ENCODE peak calls at places on chromosomes 12 and 14, in seven cellular contexts. G, I, U, Z, S, C and H are unnamed samples. For H3K27me3, the result is how much of the 10 kb centered on the place peaks cover.

GRCh38 chr12:28767836-28768348 is 381.2 kb upstream of the FAR2 start:
- DNase-seq in C (no peak), U (no peak), Z (no peak), I (no peak), S (peak), G (no peak), H (no peak)

GRCh38 chr14:96958057-96958456 is 160.9 kb downstream of the VRK1 start:
- DNase-seq in G (no peak), C (no peak), U (no peak), Z (no peak), S (no peak), I (no peak), H (no peak)

GRCh38 chr12:89895101-89895500 is 186.5 kb upstream of the ATP2B1 start:
- DNase-seq in G (no peak), S (no peak), I (no peak), U (no peak), Z (no peak), C (no peak), H (no peak)

GRCh38 chr12:131910302-131911110 is 16.1 kb downstream of the ULK1 start:
- DNase-seq in S (no peak), U (no peak), C (no peak), Z (no peak), I (no peak), G (peak), H (no peak)

GRCh38 chr12:131991816-131992430 is 42.2 kb downstream of the EP400 start:
- DNase-seq in S (no peak), I (no peak), G (no peak), Z (no peak), C (peak), U (no peak), H (no peak)

GRCh38 chr14:75450381-75451276 is 22.8 kb downstream of the JDP2 start:
- DNase-seq in U (peak), C (no peak), Z (peak), I (no peak), S (peak), G (peak), H (peak)

GRCh38 chr12:88703790-88704189 is 123.5 kb upstream of the KITLG start:
- DNase-seq in U (no peak), I (no peak), G (peak), Z (no peak), C (no peak), S (peak), H (no peak)

GRCh38 chr14:70289138-70289537 is 70.3 kb downstream of the COX16 start:
- DNase-seq in S (no peak), U (no peak), G (no peak), Z (no peak), I (no peak), C (no peak), H (no peak)

GRCh38 chr12:19150273-19150895 is 20.9 kb downstream of the PLEKHA5 start:
- DNase-seq in I (no peak), G (no peak), S (no peak), C (no peak), Z (no peak), U (no peak), H (no peak)

GRCh38 chr14:91906374-91906773 is 39.0 kb upstream of the TC2N start:
- DNase-seq in U (no peak), Z (peak), I (no peak), S (no peak), C (no peak), G (no peak), H (peak)

GRCh38 chr12:77954156-77954555 is 123.5 kb downstream of the NAV3 start:
- DNase-seq in G (peak), S (peak), U (no peak), I (no peak), C (no peak), Z (no peak), H (no peak)

GRCh38 chr14:31025335-31026075 is at the start of gene AP4S1:
- DNase-seq in C (peak), U (peak), Z (peak), S (peak), G (peak), I (peak), H (peak)

GRCh38 chr12:4331842-4332241 is 10.8 kb downstream of the TIGAR start:
- DNase-seq in I (no peak), C (no peak), S (no peak), Z (no peak), U (no peak), G (no peak), H (peak)

GRCh38 chr12:32507559-32508276 is 108.4 kb downstream of the FGD4 start:
- DNase-seq in Z (no peak), C (no peak), G (no peak), S (no peak), U (no peak), I (no peak), H (no peak)

GRCh38 chr12:104668274-104668718 is 211.5 kb downstream of the CHST11 start:
- DNase-seq in C (no peak), I (no peak), Z (peak), U (no peak), G (no peak), S (no peak), H (peak)

GRCh38 chr14:76975865-76976622 is 52.5 kb downstream of the IRF2BPL start:
- DNase-seq in U (no peak), G (no peak), C (no peak), Z (no peak), I (no peak), S (no peak), H (no peak)

GRCh38 chr12:47709277-47710048 is 3.6 kb upstream of the RPAP3 start:
- DNase-seq in I (no peak), G (no peak), C (no peak), Z (no peak), U (no peak), S (peak), H (no peak)

GRCh38 chr14:38877744-38878388 is 225.2 kb downstream of the SEC23A start:
- DNase-seq in S (no peak), G (no peak), U (no peak), I (no peak), Z (no peak), C (no peak), H (no peak)

GRCh38 chr12:57694459-57695019 is 607 bp downstream of the OS9 start:
- DNase-seq in I (peak), Z (peak), G (peak), C (no peak), U (no peak), S (peak), H (peak)

GRCh38 chr12:112967858-112968257 is 10.5 kb upstream of the OAS2 start:
- DNase-seq in C (no peak), U (no peak), Z (no peak), G (no peak), I (no peak), S (no peak), H (no peak)

GRCh38 chr12:77299910-77300772 is 234.8 kb upstream of the E2F7 start:
- DNase-seq in G (peak), S (peak), I (no peak), C (no peak), U (no peak), Z (no peak), H (no peak)

GRCh38 chr14:74207943-74208342 is 31.3 kb upstream of the VSX2 start:
- DNase-seq in C (no peak), U (no peak), I (no peak), G (peak), Z (no peak), S (peak), H (no peak)

GRCh38 chr12:130280226-130280625 is 57.5 kb upstream of the PIWIL1 start:
- DNase-seq in G (no peak), I (no peak), U (no peak), S (peak), C (no peak), Z (no peak), H (no peak)

GRCh38 chr12:119354187-119354586 is 19.7 kb downstream of the CCDC60 start:
- DNase-seq in I (no peak), U (no peak), G (no peak), S (no peak), Z (no peak), C (no peak), H (no peak)

GRCh38 chr14:21525995-21526671 is at the start of gene SALL2:
- DNase-seq in Z (peak), S (peak), C (peak), U (peak), G (peak), I (peak), H (peak)

GRCh38 chr12:25684070-25684469 is 131.0 kb upstream of the LMNTD1 start:
- DNase-seq in U (no peak), C (no peak), Z (no peak), G (no peak), I (no peak), S (no peak), H (no peak)

GRCh38 chr14:64725360-64725815 is 21.2 kb downstream of the PLEKHG3 start:
- DNase-seq in I (no peak), U (no peak), C (no peak), S (no peak), G (no peak), Z (no peak), H (no peak)

GRCh38 chr12:98352218-98352811 is 163.1 kb upstream of the TMPO start:
- DNase-seq in S (peak), G (peak), U (no peak), I (no peak), C (no peak), Z (no peak), H (no peak)

GRCh38 chr12:124828264-124829007 is 35.2 kb downstream of the SCARB1 start:
- DNase-seq in U (no peak), I (no peak), S (peak), C (no peak), G (peak), Z (peak), H (peak)
- H3K27me3 ChIP-seq in U (under half), I (under half), S (under half), C (under half), G (under half), Z (under half), H (under half)

DNA sequence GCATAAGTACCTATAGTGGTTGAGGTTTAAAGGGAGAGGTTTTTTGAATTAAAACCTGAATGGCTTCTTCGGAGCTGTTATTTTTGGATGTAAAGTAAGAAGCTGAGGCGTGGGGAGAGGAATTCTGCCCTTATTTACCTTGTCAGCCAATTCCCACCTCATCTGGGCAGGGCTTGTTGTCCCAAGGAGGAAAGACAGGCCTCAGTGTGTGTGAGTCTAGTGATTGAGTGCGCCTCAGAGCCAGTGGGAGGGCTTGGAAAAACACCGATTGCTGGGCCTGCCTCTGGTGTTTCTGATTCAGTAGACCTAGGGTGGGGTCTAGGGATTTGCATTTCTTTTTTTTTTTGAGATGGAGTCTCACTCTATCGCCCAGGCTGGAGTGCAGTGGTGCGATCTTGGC is 70.0 kb upstream of the REP15 start:
- DNase-seq in S (no peak), G (peak), I (no peak), Z (no peak), C (no peak), U (no peak), H (no peak)
- H3K27ac ChIP-seq in S (peak), G (peak), I (no peak), Z (no peak), C (no peak), U (no peak), H (no peak)

DNA sequence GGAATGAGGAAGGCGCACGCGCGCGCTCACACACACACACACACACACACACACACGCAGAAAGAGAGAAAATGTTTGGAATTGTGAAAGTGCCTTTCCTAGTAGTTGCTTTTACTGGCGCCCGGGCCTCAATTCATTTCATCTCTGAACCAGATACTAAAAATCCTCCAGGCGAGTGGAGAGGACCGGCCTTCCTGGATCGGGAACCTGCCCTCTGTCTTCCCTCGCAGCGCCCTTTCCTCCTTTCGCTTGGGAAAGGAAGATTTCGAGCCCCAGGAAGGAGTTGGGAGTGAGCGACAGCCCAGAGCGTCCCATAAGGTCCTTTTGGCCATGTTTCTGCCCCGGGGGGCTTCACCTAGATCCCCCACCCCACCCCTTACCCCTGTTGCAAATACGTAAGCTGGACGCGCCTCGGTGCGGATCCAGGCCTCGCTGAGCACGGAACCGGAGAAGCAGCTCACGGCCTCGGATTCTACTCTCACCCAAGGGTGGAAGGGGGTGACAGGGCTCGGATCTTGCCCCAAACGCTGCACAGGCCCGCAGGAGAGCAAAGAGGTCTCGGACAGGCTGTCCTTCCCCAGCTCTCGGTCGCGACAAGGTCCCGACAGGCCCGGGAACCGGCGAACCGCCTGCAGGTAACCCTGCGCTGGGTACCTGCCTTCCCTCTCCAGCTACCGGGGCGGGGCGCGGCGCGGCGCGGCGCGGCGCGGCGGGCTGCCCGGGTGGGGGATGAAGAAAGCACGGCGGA is 8.0 kb upstream of the TBX3 start:
- DNase-seq in Z (no peak), C (peak), U (no peak), I (no peak), G (peak), S (no peak), H (no peak)
- H3K27me3 ChIP-seq in Z (half or more), C (half or more), U (under half), I (half or more), G (under half), S (under half), H (half or more)

DNA sequence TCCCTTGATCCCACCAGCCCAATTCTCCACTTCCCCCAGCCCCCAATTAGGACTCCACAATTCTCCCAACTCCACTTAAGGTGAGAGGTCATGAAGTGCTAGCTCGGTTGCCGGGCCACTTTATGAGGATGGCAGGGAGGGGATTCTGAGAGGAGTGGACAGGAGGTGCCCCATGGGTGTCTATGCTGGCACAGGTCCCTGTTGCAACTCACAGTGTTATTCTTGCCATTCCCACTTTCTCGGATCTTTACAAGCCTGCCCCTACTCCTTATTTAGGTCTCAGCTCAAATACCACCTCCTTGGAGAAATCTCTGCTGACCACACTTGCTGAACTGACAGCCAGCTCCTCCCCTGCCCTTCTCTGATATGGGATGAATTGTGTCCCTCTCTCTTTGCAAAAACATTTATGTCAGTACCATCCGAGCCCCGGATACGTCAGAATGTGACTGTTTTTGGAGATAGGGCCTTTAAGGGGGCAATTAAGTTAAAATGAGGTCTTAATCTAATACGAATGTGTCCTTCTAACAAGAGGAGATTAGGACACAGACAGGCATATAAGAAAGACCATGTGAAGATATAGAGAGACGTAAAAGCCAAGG is 4.2 kb upstream of the LGALS3 start:
- DNase-seq in C (no peak), G (no peak), Z (no peak), I (no peak), S (no peak), U (no peak), H (peak)
- H3K27ac ChIP-seq in C (no peak), G (peak), Z (peak), I (no peak), S (no peak), U (peak), H (peak)

GRCh38 chr14:98711453-98711852 is 560.5 kb downstream of the BCL11B start:
- DNase-seq in I (no peak), C (no peak), U (no peak), S (no peak), G (no peak), Z (no peak), H (no peak)
- H3K27me3 ChIP-seq in I (under half), C (under half), U (under half), S (under half), G (under half), Z (under half), H (under half)

DNA sequence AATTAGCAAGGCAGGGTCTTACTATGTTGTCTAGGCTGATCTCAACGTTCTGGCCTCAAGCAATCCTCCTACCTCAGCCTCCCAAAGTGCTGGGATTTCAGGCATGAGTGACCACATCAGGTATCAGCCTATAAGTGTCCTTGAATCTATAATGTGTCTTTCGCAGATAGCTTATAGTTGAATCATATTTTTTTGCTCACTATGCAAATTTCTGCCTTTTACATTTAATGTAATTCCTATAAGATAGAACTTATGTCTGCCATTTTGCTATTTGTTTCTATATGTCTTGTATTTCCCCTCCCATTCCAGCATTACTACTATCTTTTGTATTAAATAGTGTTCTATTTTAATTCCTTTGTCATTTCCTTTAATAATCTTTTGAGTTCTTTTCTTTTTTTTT is 10.5 kb upstream of the ATF7 start:
- DNase-seq in Z (no peak), U (no peak), S (no peak), G (no peak), C (no peak), I (no peak), H (no peak)
- H3K27ac ChIP-seq in Z (no peak), U (no peak), S (no peak), G (no peak), C (no peak), I (no peak), H (no peak)

GRCh38 chr14:101561897-101562490 is 699 bp downstream of the DIO3 start:
- DNase-seq in Z (no peak), C (no peak), S (no peak), I (no peak), U (no peak), G (no peak), H (no peak)
- H3K27me3 ChIP-seq in Z (half or more), C (half or more), S (half or more), I (half or more), U (under half), G (under half), H (half or more)

DNA sequence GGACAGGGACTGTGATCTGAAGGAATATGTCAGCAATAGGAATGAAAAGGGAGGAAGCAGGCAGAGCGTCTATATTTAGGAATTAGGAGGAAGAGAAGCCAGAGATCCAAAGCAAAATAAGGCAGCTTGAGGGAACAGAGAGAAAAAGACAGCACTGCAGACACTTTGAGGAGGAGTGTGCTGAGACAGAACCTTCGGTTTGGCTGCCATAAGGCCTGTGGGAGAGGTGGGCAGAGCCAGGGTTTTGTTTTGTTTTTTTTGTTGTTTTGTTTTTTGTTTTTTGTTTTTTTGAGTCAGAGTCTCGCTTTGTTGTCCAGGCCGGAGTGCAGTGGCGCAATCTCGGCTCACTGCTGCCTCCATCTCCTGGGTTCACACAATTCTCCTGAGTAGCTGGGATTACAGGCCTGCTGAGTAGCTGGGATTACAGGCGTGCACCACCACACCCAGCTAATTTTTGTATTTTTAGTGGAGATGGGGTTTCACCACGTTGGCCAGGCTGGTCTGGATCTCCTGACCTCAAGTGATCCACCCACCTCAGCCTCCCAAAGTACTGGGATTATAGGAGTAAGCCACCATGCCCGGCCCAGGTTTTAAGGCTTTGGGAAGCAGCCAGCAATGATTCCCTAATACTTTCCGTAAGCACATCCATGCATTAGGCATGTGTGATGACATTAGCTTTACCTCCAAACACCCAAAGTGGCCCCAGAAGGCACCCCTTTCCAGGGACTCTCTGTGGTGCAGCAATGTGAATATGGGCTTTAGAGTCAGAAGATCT is 153.2 kb downstream of the ZFP36L1 start:
- DNase-seq in C (peak), G (no peak), S (no peak), I (no peak), U (no peak), Z (no peak), H (peak)
- H3K27ac ChIP-seq in C (no peak), G (no peak), S (no peak), I (no peak), U (no peak), Z (peak), H (no peak)